ENCODE peak calls at places on chromosomes 6 and 20, in four cellular contexts. J is GM12878, P is A549, L is K562. H is an unnamed sample.

GRCh38 chr6:121548146-121548545 is 112.7 kb downstream of the GJA1 start:
- DNase-seq in J (no peak), P (no peak), L (no peak), H (no peak)

GRCh38 chr20:48737463-48738093 is 90.2 kb downstream of the PREX1 start:
- DNase-seq in J (no peak), P (no peak), L (no peak), H (no peak)

GRCh38 chr6:154302111-154302752 is 54.4 kb downstream of the IPCEF1 start:
- DNase-seq in J (peak), P (no peak), L (no peak), H (peak)

GRCh38 chr6:2739335-2739734 is 11.4 kb downstream of the MYLK4 start:
- DNase-seq in J (no peak), P (no peak), L (peak), H (no peak)

GRCh38 chr6:97049254-97050004 is 124.9 kb downstream of the KLHL32 start:
- DNase-seq in J (peak), P (no peak), L (no peak), H (peak)

GRCh38 chr6:128521302-128521632 is 868 bp upstream of the PTPRK start:
- DNase-seq in J (no peak), P (no peak), L (no peak), H (no peak)

GRCh38 chr6:25414168-25414567 is 135.0 kb downstream of the CARMIL1 start:
- DNase-seq in J (no peak), P (no peak), L (no peak), H (no peak)

GRCh38 chr6:121339639-121340226 is 5.5 kb upstream of the TBC1D32 start:
- DNase-seq in J (no peak), P (no peak), L (no peak), H (no peak)

GRCh38 chr20:16528078-16528477 is 45.2 kb downstream of the KIF16B start:
- DNase-seq in J (no peak), P (peak), L (no peak), H (no peak)

GRCh38 chr6:84625510-84625909 is 138.9 kb downstream of the TBX18 start:
- DNase-seq in J (no peak), P (no peak), L (no peak), H (no peak)

GRCh38 chr6:12896208-12896733 is 179.7 kb downstream of the PHACTR1 start:
- DNase-seq in J (no peak), P (no peak), L (no peak), H (no peak)

GRCh38 chr6:25952535-25952934 is 10.1 kb upstream of the TRIM38 start:
- DNase-seq in J (no peak), P (no peak), L (no peak), H (no peak)

GRCh38 chr6:95110767-95111166 is 466.6 kb upstream of the MANEA start:
- DNase-seq in J (no peak), P (no peak), L (no peak), H (peak)

DNA sequence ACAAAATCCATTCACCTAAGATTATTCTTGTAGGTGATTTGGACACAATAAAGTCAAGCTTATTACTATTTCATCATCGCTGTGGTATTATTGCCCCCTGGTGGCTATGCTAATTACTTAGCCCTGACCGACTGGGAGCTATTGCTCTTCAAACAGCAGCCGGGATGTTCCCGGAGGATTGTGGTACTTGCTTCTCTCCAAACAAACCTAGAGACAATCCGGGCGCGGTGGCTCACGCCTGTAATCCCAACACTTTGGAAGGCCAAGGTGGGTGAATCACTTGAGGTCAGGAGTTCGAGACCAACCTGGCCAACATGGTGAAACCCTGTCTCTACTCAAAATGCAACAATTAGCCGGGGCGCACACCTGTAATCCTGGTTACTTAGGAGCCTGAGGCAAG is 15.4 kb upstream of the STMND1 start:
- DNase-seq in J (no peak), P (peak), L (peak), H (peak)
- TF ChIP-seq CTCF in J (peak), P (peak), L (peak), H (peak)

GRCh38 chr6:7589949-7590917 is at the start of gene SNRNP48:
- DNase-seq in J (peak), P (peak), L (peak), H (peak)
- TF ChIP-seq POLR2A in J (peak), P (peak), L (peak), H (peak)

DNA sequence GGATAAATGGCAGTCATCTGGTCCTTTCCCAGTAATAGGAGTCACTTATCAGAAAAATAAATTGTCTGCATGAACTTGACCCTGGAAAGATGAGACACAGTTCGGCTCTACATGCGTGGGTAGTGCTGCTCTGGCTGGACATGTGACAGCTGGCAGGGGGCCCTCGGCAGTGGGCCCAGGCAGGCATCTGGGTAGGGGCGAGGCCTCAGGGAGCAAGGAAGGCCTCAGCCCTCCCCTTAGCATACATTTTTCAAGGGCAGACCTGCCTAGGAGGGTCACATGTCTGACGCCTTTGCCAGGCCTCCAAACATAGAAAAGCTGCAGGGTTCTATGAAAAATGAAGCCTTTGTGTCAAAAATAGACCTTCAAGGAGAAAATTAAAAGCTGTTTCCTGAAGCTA is 12.8 kb upstream of the ILRUN start:
- DNase-seq in J (no peak), P (no peak), L (no peak), H (no peak)
- TF ChIP-seq MYC in J (no peak), P (no peak), L (no peak), H (no peak)

GRCh38 chr6:5328800-5329199 is 67.5 kb downstream of the FARS2 start:
- DNase-seq in J (no peak), P (no peak), L (no peak), H (no peak)

GRCh38 chr6:5323979-5324378 is 62.7 kb downstream of the FARS2 start:
- DNase-seq in J (no peak), P (no peak), L (no peak), H (no peak)

GRCh38 chr6:5325173-5325572 is 63.9 kb downstream of the FARS2 start:
- DNase-seq in J (no peak), P (no peak), L (no peak), H (no peak)
- TF ChIP-seq CTCF in J (no peak), P (no peak), L (no peak), H (no peak)

GRCh38 chr6:152364846-152365245 is 272.3 kb downstream of the SYNE1 start:
- DNase-seq in J (no peak), P (no peak), L (no peak), H (no peak)
- TF ChIP-seq POLR2A in J (no peak), P (no peak), L (no peak), H (no peak)

DNA sequence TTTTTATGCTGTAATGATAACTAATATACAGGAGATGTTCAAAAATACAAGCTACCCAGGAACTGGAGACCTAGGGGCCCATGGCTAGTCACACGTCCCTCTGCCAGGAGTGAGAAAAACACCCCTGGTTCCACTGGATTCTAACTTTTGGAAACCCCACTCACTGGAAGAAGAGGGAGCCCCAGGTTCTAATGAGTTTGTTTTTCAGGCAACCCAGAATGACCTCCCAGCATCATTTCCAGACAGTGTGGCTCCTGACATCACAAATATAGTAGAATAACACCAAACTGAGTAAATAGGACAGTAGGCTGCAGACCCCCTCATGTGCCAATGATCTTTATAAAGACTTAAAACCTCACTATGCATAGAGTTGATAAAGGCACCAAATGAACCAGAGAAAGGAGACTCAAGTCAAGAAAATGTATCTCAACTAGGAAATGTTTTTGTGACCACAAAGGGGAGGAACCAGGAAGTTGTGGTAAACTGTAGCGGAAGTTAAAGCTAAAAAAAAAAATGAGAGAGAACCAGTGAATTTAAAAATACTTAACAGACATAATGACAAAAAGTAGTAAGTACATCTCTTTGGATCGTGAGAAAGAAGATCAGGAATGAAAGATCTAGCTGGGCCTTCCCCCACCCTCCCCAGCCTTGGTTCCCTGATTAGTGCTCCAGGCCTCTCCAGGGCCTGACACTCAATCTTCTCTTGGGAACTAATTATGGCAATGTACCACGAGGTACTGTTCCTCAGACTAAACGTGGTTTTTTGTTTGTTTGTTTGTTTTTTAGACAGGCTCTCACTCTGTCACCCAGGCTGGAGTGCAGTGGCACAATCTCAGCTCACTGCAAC is 19.8 kb downstream of the HLA-E start:
- DNase-seq in J (peak), P (no peak), L (no peak), H (peak)
- TF ChIP-seq MYC in J (no peak), P (no peak), L (peak), H (no peak)

DNA sequence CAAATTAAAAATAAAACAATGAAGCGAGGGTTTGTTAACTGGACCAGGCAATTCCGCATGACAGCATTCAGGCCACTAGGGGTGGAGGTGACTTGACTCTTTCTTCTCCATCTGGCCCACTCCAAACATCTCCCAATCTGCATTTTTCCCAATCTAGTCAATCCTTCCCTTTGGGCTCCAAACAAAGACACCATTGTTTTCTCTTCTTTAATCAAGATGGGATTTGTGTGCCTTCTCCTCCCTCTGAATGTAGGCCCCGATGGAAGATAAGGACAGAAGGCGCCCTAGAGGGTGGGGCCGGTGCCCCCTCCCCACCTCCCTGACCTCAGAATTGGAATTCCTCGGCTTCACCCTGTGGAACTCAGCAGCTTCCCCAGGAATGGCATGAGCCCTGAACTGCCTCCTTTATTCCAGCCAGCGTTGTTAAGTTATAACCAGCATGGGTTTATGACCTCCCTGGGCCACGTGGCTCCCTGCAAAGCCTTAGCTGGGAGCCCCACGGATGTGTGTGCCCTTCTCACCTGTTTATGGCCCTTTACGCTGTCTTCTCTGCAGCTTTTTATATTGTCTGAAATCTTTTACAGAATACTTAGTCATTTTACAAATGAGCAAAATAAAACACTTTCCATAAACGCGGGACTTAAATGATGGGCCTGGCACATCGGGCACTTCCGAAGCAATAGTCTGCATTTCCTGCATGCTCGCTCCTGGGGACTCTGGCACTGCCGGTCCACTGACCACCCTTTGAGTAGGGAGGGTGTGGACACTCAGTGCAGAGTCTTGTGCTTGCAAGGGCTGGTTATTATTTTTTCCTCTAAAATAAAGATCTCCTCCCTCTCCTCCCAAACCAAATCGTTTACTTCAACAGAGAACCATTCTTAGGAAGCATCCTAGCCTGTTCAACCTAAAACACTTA is 24.5 kb downstream of the OVOL2 start:
- DNase-seq in J (no peak), P (no peak), L (no peak), H (no peak)
- TF ChIP-seq CTCF in J (no peak), P (no peak), L (no peak), H (no peak)

GRCh38 chr20:3273371-3273770 is 34.4 kb upstream of the SLC4A11 start:
- DNase-seq in J (no peak), P (no peak), L (no peak), H (no peak)

GRCh38 chr20:3275064-3275935 is 36.3 kb upstream of the SLC4A11 start:
- DNase-seq in J (no peak), P (no peak), L (no peak), H (no peak)

GRCh38 chr20:3276400-3277015 is 37.5 kb upstream of the SLC4A11 start:
- DNase-seq in J (no peak), P (peak), L (peak), H (peak)

GRCh38 chr20:3277686-3278465 is 38.9 kb upstream of the SLC4A11 start:
- DNase-seq in J (no peak), P (no peak), L (no peak), H (no peak)

GRCh38 chr20:3275966-3276365 is 37.0 kb upstream of the SLC4A11 start:
- DNase-seq in J (no peak), P (no peak), L (no peak), H (no peak)
- TF ChIP-seq POLR2A in J (no peak), P (no peak), L (no peak), H (no peak)

GRCh38 chr20:32112862-32113261 is 3.3 kb downstream of the TM9SF4 start:
- DNase-seq in J (no peak), P (no peak), L (peak), H (peak)
- TF ChIP-seq MYC in J (no peak), P (no peak), L (no peak), H (no peak)

H was measured in NB4.